ENCODE peak calls at places on chromosomes 11 and 22, in nine cellular contexts. V, Q, F, J, I, E, R, G and O are unnamed samples.

GRCh38 chr11:61082931-61083531 is 19.3 kb upstream of the CD5 start:
- DNase-seq in V (no peak), Q (no peak), R (no peak), J (no peak), E (peak; percentile 32), F (peak; percentile 53), I (no peak), G (no peak), O (no peak)

GRCh38 chr11:35811783-35812182 is 132.1 kb upstream of the LDLRAD3 start:
- DNase-seq in I (no peak), F (no peak), G (no peak), R (peak; percentile 60), V (no peak), J (no peak), Q (no peak), E (peak; percentile 84), O (no peak)

GRCh38 chr22:19696504-19697276 is 17.6 kb upstream of the SEPTIN5 start:
- DNase-seq in I (peak; percentile 3), G (no peak), E (peak; percentile 10), F (no peak), Q (no peak), R (no peak), V (no peak), J (no peak), O (no peak)

GRCh38 chr11:57639321-57640067 is 10.2 kb downstream of the YPEL4 start:
- DNase-seq in I (no peak), F (no peak), G (no peak), E (no peak), Q (no peak), J (no peak), R (no peak), V (no peak), O (no peak)

GRCh38 chr22:35634015-35634414 is 14.2 kb upstream of the APOL6 start:
- DNase-seq in R (no peak), E (no peak), J (no peak), I (no peak), G (no peak), V (no peak), Q (no peak), F (peak; percentile 46), O (no peak)

GRCh38 chr11:106381895-106382294 is 304.4 kb downstream of the AASDHPPT start:
- DNase-seq in E (no peak), J (no peak), Q (no peak), V (no peak), I (no peak), F (no peak), G (no peak), R (no peak), O (no peak)

GRCh38 chr11:83862691-83863090 is 576.5 kb upstream of the CCDC90B start:
- DNase-seq in Q (no peak), E (no peak), G (no peak), R (no peak), V (no peak), J (no peak), I (no peak), F (no peak), O (no peak)

GRCh38 chr11:6925636-6926207 is 504 bp upstream of the ZNF215 start:
- DNase-seq in R (no peak), G (peak; percentile 5), J (no peak), F (no peak), V (no peak), I (peak; percentile 24), Q (no peak), E (no peak), O (no peak)

GRCh38 chr11:73203790-73204189 is 14.3 kb upstream of the P2RY2 start:
- DNase-seq in V (no peak), E (no peak), G (no peak), F (no peak), J (peak; percentile 14), Q (peak; percentile 43), R (no peak), I (no peak), O (no peak)

GRCh38 chr11:120208777-120209176 is 2.1 kb upstream of the OAF start:
- DNase-seq in F (no peak), I (peak; percentile 71), R (no peak), Q (no peak), G (peak; percentile 67), V (no peak), J (no peak), E (peak; percentile 48), O (no peak)

GRCh38 chr11:1153951-1154487 is 3.7 kb upstream of the MUC5AC start:
- DNase-seq in I (peak; percentile 98), R (no peak), V (no peak), G (peak; percentile 96), E (peak; percentile 57), F (peak; percentile 71), Q (peak; percentile 47), J (peak; percentile 20), O (no peak)

GRCh38 chr11:100560606-100561005 is 126.5 kb upstream of the ARHGAP42 start:
- DNase-seq in Q (no peak), V (no peak), E (no peak), R (no peak), I (no peak), J (no peak), F (no peak), G (no peak), O (no peak)

GRCh38 chr11:110452720-110453119 is 23.0 kb downstream of the FDX1 start:
- DNase-seq in Q (no peak), E (no peak), G (no peak), I (no peak), F (no peak), J (no peak), V (no peak), R (no peak), O (no peak)

GRCh38 chr22:44686873-44687600 is 15.0 kb upstream of the PRR5 start:
- DNase-seq in I (no peak), E (no peak), J (no peak), R (no peak), V (no peak), F (no peak), G (peak; percentile 34), Q (no peak), O (no peak)

GRCh38 chr22:40721266-40721665 is 42.0 kb downstream of the MCHR1 start:
- DNase-seq in I (peak; percentile 39), J (no peak), Q (no peak), G (peak; percentile 45), E (no peak), R (no peak), V (peak; percentile 14), F (no peak), O (no peak)

GRCh38 chr11:117562111-117562510 is 234.5 kb downstream of the CEP164 start:
- DNase-seq in G (no peak), V (no peak), R (no peak), F (no peak), I (no peak), E (peak; percentile 75), Q (no peak), J (no peak), O (no peak)

GRCh38 chr11:67357831-67358555 is 4.6 kb upstream of the POLD4 start:
- DNase-seq in Q (no peak), R (no peak), V (no peak), J (no peak), E (peak; percentile 33), G (peak; percentile 46), F (no peak), I (peak; percentile 18), O (no peak)

GRCh38 chr11:7977251-7977917 is 9.8 kb upstream of the EIF3F start:
- DNase-seq in I (peak; percentile 58), G (peak; percentile 62), R (no peak), J (no peak), F (no peak), E (no peak), V (no peak), Q (no peak), O (no peak)

GRCh38 chr22:45201678-45202332 is 38.1 kb downstream of the NUP50 start:
- DNase-seq in V (no peak), G (no peak), F (no peak), Q (no peak), I (peak; percentile 4), J (no peak), R (no peak), E (peak; percentile 80), O (no peak)

GRCh38 chr11:33778682-33779081 is 4.4 kb upstream of the FBXO3 start:
- DNase-seq in I (peak; percentile 62), Q (no peak), E (no peak), J (no peak), V (peak; percentile 48), G (peak; percentile 70), R (no peak), F (no peak), O (no peak)

GRCh38 chr22:50326225-50326958 is 420 bp downstream of the DENND6B start:
- DNase-seq in F (no peak), J (no peak), Q (no peak), E (peak; percentile 84), G (no peak), I (no peak), R (no peak), V (no peak), O (no peak)

GRCh38 chr11:34356918-34357645 is 728 bp downstream of the ABTB2 start:
- DNase-seq in V (peak; percentile 63), G (peak; percentile 44), Q (no peak), J (peak; percentile 60), R (no peak), E (peak; percentile 93), F (peak; percentile 82), I (peak; percentile 64), O (peak; percentile 31)

GRCh38 chr11:36753960-36754359 is 155.9 kb upstream of the RAG2 start:
- DNase-seq in V (no peak), Q (no peak), E (no peak), G (no peak), J (no peak), I (no peak), R (no peak), F (no peak), O (no peak)

GRCh38 chr11:9003573-9004309 is at the start of gene NRIP3:
- DNase-seq in G (peak; percentile 75), F (peak; percentile 89), E (peak; percentile 95), I (peak; percentile 92), R (peak; percentile 18), Q (peak; percentile 76), V (peak; percentile 60), J (peak; percentile 82), O (peak; percentile 76)

GRCh38 chr11:76805206-76805913 is 22.2 kb downstream of the TSKU start:
- DNase-seq in F (peak; percentile 70), G (no peak), Q (no peak), I (peak; percentile 23), V (no peak), J (peak; percentile 73), R (no peak), E (no peak), O (no peak)

GRCh38 chr22:32042924-32043323 is at the start of gene SLC5A1:
- DNase-seq in V (no peak), Q (peak; percentile 58), G (no peak), R (peak; percentile 64), E (no peak), F (no peak), I (no peak), J (no peak), O (no peak)

GRCh38 chr11:127651175-127651887 is 650.8 kb upstream of the KIRREL3 start:
- DNase-seq in I (peak; percentile 44), E (no peak), R (no peak), V (no peak), Q (no peak), G (no peak), J (no peak), F (no peak), O (no peak)

GRCh38 chr22:19147193-19147780 is 2.8 kb downstream of the GSC2 start:
- DNase-seq in R (no peak), E (no peak), G (no peak), I (no peak), Q (no peak), V (no peak), J (no peak), F (no peak), O (no peak)

GRCh38 chr11:17590463-17590862 is 43.4 kb downstream of the OTOG start:
- DNase-seq in Q (peak; percentile 9), E (peak; percentile 65), I (no peak), F (no peak), V (no peak), R (no peak), J (no peak), G (no peak), O (no peak)

GRCh38 chr22:29733362-29734322 is 13.8 kb downstream of the CABP7 start:
- DNase-seq in V (peak; percentile 52), J (no peak), R (no peak), G (no peak), E (no peak), Q (no peak), I (no peak), F (no peak), O (no peak)

GRCh38 chr11:10454902-10455631 is at the start of gene AMPD3:
- DNase-seq in I (peak; percentile 94), J (peak; percentile 35), E (peak; percentile 83), G (peak; percentile 95), F (no peak), R (peak; percentile 24), Q (no peak), V (peak; percentile 82), O (peak; percentile 19)